ENCODE peak calls at places on chromosomes 11 and 22, in six cellular contexts. Q is endothelial cell of umbilical vein; S is right cardiac atrium; C is endodermal cell; L is CD8-positive, alpha-beta T cell; E is CD8-positive, alpha-beta memory T cell. T is an unnamed sample.

GRCh38 chr22:24833881-24834495 is 28.0 kb downstream of the SGSM1 start:
- DNase-seq in Q (no peak), S (no peak), C (no peak), L (no peak), E (no peak), T (no peak)

GRCh38 chr22:44204937-44205712 is 24.4 kb downstream of the PARVG start:
- DNase-seq in Q (no peak), S (no peak), C (no peak), L (no peak), E (no peak), T (no peak)

GRCh38 chr11:86608251-86608799 is 64.1 kb downstream of the ME3 start:
- DNase-seq in Q (peak; percentile 91), S (peak; percentile 84), C (peak; percentile 88), L (no peak), E (peak; percentile 7), T (peak; percentile 58)

GRCh38 chr11:62544521-62545436 is 1.8 kb downstream of the AHNAK start:
- DNase-seq in Q (peak; percentile 29), S (peak; percentile 81), C (peak; percentile 65), L (no peak), E (peak; percentile 31), T (no peak)

GRCh38 chr22:31144223-31144622 is 3.9 kb upstream of the PLA2G3 start:
- DNase-seq in Q (no peak), S (no peak), C (no peak), L (no peak), E (no peak), T (no peak)

GRCh38 chr22:22230438-22230837 is 14.1 kb upstream of the VPREB1 start:
- DNase-seq in Q (no peak), S (no peak), C (peak; percentile 26), L (no peak), E (no peak), T (no peak)

GRCh38 chr22:40721266-40721665 is 42.0 kb downstream of the MCHR1 start:
- DNase-seq in Q (no peak), S (no peak), C (peak; percentile 76), L (no peak), E (no peak), T (no peak)

GRCh38 chr11:61138940-61139339 is 22.3 kb downstream of the VPS37C start:
- DNase-seq in Q (no peak), S (no peak), C (no peak), L (no peak), E (no peak), T (no peak)

GRCh38 chr11:14253878-14254277 is 105.1 kb downstream of the RRAS2 start:
- DNase-seq in Q (no peak), S (no peak), C (peak; percentile 37), L (no peak), E (no peak), T (no peak)

GRCh38 chr22:39250131-39250530 is 5.3 kb upstream of the PDGFB start:
- DNase-seq in Q (no peak), S (no peak), C (no peak), L (no peak), E (no peak), T (no peak)

GRCh38 chr22:47692811-47693210 is 930.4 kb downstream of the TBC1D22A start:
- DNase-seq in Q (no peak), S (no peak), C (no peak), L (no peak), E (no peak), T (no peak)

GRCh38 chr11:65013130-65013691 is 749 bp upstream of the ARL2 start:
- DNase-seq in Q (no peak), S (peak; percentile 97), C (peak; percentile 95), L (peak; percentile 77), E (no peak), T (peak; percentile 92)

GRCh38 chr22:45009881-45010531 is at the start of gene PHF21B:
- DNase-seq in Q (peak; percentile 4), S (peak; percentile 88), C (peak; percentile 94), L (no peak), E (no peak), T (peak; percentile 58)

GRCh38 chr22:28245579-28246224 is 326.6 kb upstream of the PITPNB start:
- DNase-seq in Q (no peak), S (no peak), C (no peak), L (no peak), E (no peak), T (no peak)

GRCh38 chr11:116865696-116866095 is 28.3 kb upstream of the APOA1 start:
- DNase-seq in Q (no peak), S (no peak), C (no peak), L (no peak), E (no peak), T (no peak)

GRCh38 chr11:89119426-89119825 is 53.6 kb upstream of the GRM5 start:
- DNase-seq in Q (peak; percentile 72), S (no peak), C (no peak), L (no peak), E (no peak), T (no peak)

GRCh38 chr11:12914401-12914912 is 94.7 kb upstream of the RASSF10 start:
- DNase-seq in Q (no peak), S (peak; percentile 85), C (peak; percentile 96), L (no peak), E (no peak), T (peak; percentile 82)

GRCh38 chr11:88152381-88152780 is 22.9 kb downstream of the RAB38 start:
- DNase-seq in Q (no peak), S (no peak), C (no peak), L (no peak), E (no peak), T (no peak)

GRCh38 chr11:8959546-8960166 is 4.6 kb downstream of the TMEM9B start:
- DNase-seq in Q (peak; percentile 87), S (no peak), C (peak; percentile 68), L (no peak), E (peak; percentile 21), T (peak; percentile 31)

GRCh38 chr11:121649798-121650197 is 197.0 kb upstream of the SORL1-AS1 start:
- DNase-seq in Q (no peak), S (no peak), C (no peak), L (no peak), E (no peak), T (no peak)

GRCh38 chr11:61102667-61103491 is 590 bp downstream of the CD5 start:
- DNase-seq in Q (no peak), S (no peak), C (no peak), L (no peak), E (peak; percentile 61), T (no peak)

GRCh38 chr11:22510010-22510409 is 115.6 kb downstream of the FANCF start:
- DNase-seq in Q (no peak), S (no peak), C (no peak), L (no peak), E (no peak), T (no peak)
- H3K27ac ChIP-seq in Q (no peak overlapping the region), S (no peak overlapping the region), C (no peak overlapping the region), L (no peak overlapping the region), E (no peak overlapping the region), T (no peak overlapping the region)

DNA sequence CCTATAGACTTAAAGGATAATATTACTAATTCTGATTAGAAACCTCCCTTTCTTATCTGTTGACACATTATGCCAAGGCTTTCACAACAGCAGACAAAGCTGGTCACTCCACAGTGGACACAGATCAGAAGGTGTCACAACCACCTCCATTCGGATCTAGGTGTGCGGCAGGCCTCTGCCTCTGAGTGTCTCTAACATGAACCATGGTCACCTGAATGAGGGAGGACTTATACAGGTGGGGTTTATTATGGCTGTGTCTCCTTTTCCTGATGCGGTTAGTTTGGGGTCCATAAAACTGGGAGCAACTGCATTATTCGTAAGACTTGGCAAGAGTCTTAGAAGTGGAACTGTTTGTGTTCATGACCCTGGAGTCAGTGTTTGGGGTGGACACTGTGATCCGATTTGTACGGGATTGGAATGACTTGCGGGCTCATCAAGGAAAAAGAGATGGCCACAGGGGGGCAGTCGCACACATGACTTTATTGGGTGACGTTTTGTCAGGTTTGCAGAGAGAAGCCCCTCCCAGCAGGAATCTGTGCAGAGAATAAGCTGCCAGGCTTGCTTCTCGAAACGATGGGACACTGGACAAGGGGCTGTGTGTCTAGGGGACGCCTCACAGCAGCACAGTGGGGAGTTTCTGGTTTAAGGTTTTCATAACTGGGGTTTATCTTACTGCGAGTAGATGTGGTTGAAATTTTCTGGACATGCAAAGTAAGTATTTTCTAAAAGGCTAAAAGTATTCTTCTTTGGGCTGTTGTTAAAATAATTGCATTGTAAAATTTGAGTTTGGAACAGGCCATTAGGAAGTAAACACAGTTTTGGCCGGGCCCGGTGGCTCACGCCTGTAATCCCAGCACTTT is 90.6 kb downstream of the GAB4 start:
- DNase-seq in Q (peak; percentile 70), S (peak; percentile 85), C (peak; percentile 93), L (peak; percentile 3), E (no peak), T (peak; percentile 18)
- H3K27ac ChIP-seq in Q (no peak overlapping the region), S (no peak overlapping the region), C (no peak overlapping the region), L (no peak overlapping the region), E (no peak overlapping the region), T (no peak overlapping the region)

GRCh38 chr22:38034884-38035529 is 22.2 kb upstream of the PICK1 start:
- DNase-seq in Q (no peak), S (no peak), C (no peak), L (no peak), E (no peak), T (no peak)
- H3K27ac ChIP-seq in Q (no peak overlapping the region), S (no peak overlapping the region), C (no peak overlapping the region), L (no peak overlapping the region), E (peak overlapping the region; percentile 54), T (peak overlapping the region; percentile 68)

GRCh38 chr22:37362618-37363017 is 64.7 kb downstream of the ELFN2 start:
- DNase-seq in Q (no peak), S (no peak), C (no peak), L (no peak), E (no peak), T (no peak)
- H3K27ac ChIP-seq in Q (no peak overlapping the region), S (no peak overlapping the region), C (no peak overlapping the region), L (no peak overlapping the region), E (no peak overlapping the region), T (no peak overlapping the region)

GRCh38 chr11:119580751-119581150 is 148.2 kb downstream of the NECTIN1 start:
- DNase-seq in Q (no peak), S (no peak), C (no peak), L (no peak), E (no peak), T (no peak)

GRCh38 chr11:119585038-119585666 is 143.8 kb downstream of the NECTIN1 start:
- DNase-seq in Q (peak; percentile 28), S (no peak), C (peak; percentile 88), L (no peak), E (no peak), T (no peak)

GRCh38 chr11:119586181-119586580 is 142.8 kb downstream of the NECTIN1 start:
- DNase-seq in Q (no peak), S (no peak), C (peak; percentile 56), L (no peak), E (no peak), T (no peak)

GRCh38 chr11:119584193-119585037 is 144.6 kb downstream of the NECTIN1 start:
- DNase-seq in Q (peak; percentile 64), S (peak; percentile 78), C (peak; percentile 89), L (no peak), E (no peak), T (no peak)

DNA sequence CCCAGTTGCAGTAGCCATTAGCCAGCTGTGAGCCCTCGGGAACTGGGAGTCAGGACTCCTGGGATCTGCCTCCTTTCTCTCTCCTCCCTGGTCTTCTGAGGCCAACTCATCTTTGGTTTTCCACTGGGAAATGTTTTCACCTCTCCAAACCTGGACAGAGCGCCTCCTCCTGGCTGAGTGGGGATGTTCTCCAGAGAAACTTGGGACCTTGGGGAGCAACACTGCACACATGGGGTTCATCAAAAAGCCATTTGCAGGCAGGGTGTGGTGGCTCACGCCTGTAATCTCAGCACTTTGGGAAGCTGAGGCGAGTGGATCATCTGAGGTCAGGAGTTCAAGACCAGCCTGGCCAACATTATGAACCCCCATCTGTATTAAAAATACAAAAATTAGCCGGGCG is 145.4 kb downstream of the NECTIN1 start:
- DNase-seq in Q (no peak), S (no peak), C (peak; percentile 51), L (no peak), E (no peak), T (no peak)
- H3K27ac ChIP-seq in Q (no peak overlapping the region), S (no peak overlapping the region), C (no peak overlapping the region), L (no peak overlapping the region), E (peak overlapping the region; percentile 43), T (no peak overlapping the region)